ENCODE peak calls at places on chromosomes 7 and 10, in five cellular contexts. K, N, A, Z and H are unnamed samples.
A peak's percentile ranks its signal among the peaks of the same experiment; 100 is the strongest.

GRCh38 chr10:129140861-129141260 is 326.2 kb upstream of the MGMT start:
- DNase-seq in K (no peak), N (no peak), A (no peak), Z (no peak), H (no peak)

GRCh38 chr10:5892007-5892406 is 2.0 kb downstream of the FBH1 start:
- DNase-seq in K (no peak), N (no peak), A (no peak), Z (no peak), H (no peak)

GRCh38 chr7:123647106-123647730 is 8.4 kb upstream of the LMOD2 start:
- DNase-seq in K (no peak), N (no peak), A (no peak), Z (no peak), H (no peak)

GRCh38 chr7:101733713-101734475 is 83.5 kb upstream of the CUX1 start:
- DNase-seq in K (peak; percentile 71), N (peak; percentile 46), A (no peak), Z (no peak), H (no peak)

GRCh38 chr7:15555385-15555859 is 6.4 kb downstream of the AGMO start:
- DNase-seq in K (no peak), N (no peak), A (no peak), Z (no peak), H (no peak)

GRCh38 chr10:130424418-130424817 is 288.2 kb downstream of the GLRX3 start:
- DNase-seq in K (no peak), N (no peak), A (no peak), Z (no peak), H (no peak)

GRCh38 chr10:18473424-18474110 is 177.8 kb downstream of the NSUN6 start:
- DNase-seq in K (no peak), N (peak; percentile 36), A (no peak), Z (no peak), H (no peak)

GRCh38 chr7:26348234-26348851 is 56.7 kb downstream of the SNX10 start:
- DNase-seq in K (no peak), N (no peak), A (no peak), Z (no peak), H (no peak)

GRCh38 chr7:381211-382117 is 91.5 kb downstream of the FOXL3 start:
- DNase-seq in K (peak; percentile 18), N (peak; percentile 15), A (no peak), Z (no peak), H (peak; percentile 31)

GRCh38 chr10:114729103-114729659 is 71.1 kb upstream of the ABLIM1 start:
- DNase-seq in K (no peak), N (no peak), A (no peak), Z (no peak), H (no peak)

GRCh38 chr7:124690840-124691239 is 74.8 kb downstream of the GPR37 start:
- DNase-seq in K (no peak), N (no peak), A (no peak), Z (no peak), H (no peak)

GRCh38 chr10:51937313-51937712 is 237.9 kb upstream of the CSTF2T start:
- DNase-seq in K (no peak), N (no peak), A (no peak), Z (peak; percentile 40), H (no peak)

GRCh38 chr10:104521901-104522827 is 118.9 kb upstream of the SORCS3 start:
- DNase-seq in K (no peak), N (no peak), A (no peak), Z (no peak), H (no peak)

GRCh38 chr10:75398238-75398629 is 3.3 kb downstream of the ZNF503 start:
- DNase-seq in K (no peak), N (no peak), A (no peak), Z (no peak), H (no peak)

GRCh38 chr10:96711048-96711713 is 9.1 kb downstream of the PIK3AP1 start:
- DNase-seq in K (no peak), N (no peak), A (no peak), Z (no peak), H (no peak)

GRCh38 chr7:18610331-18610948 is 114.9 kb downstream of the HDAC9 start:
- DNase-seq in K (no peak), N (no peak), A (peak; percentile 10), Z (no peak), H (no peak)
- TF ChIP-seq CTCF in K (no peak), N (peak; percentile 29), A (peak; percentile 25), Z (peak; percentile 43), H (peak; percentile 23)

GRCh38 chr10:78408671-78409472 is 375.2 kb downstream of the RPS24 start:
- DNase-seq in K (peak; percentile 89), N (peak; percentile 78), A (no peak), Z (peak; percentile 68), H (peak; percentile 47)
- TF ChIP-seq CTCF in K (no peak), N (no peak), A (no peak), Z (no peak), H (no peak)

DNA sequence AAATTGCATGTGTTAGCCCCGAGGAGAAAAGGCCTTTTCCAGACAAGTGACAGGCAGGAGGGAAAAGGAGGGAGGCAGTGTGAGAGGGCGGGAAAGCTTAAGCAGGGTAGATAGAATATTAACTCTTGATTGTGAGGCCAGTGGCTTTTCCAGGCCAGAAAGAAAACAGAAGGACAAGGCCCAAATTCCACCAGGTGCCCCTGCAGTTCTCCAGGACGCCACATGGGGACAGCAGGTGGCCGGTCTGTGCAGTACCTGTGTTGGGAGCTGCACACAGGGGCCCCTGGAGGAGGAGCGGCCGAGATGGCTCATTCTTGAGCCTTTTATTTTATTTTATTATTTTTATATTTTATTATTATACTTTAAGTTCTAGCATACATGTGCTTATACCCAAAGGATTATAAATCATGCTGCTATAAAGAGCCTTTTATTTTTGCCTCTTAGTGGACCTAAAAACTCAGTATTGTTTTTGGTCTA is 141.3 kb upstream of the KLF14 start:
- DNase-seq in K (peak; percentile 74), N (no peak), A (peak; percentile 46), Z (no peak), H (no peak)
- TF ChIP-seq CTCF in K (peak; percentile 79), N (peak; percentile 83), A (peak; percentile 97), Z (peak; percentile 94), H (peak; percentile 83)

GRCh38 chr7:30396379-30396778 is 82.2 kb downstream of the NOD1 start:
- DNase-seq in K (no peak), N (no peak), A (no peak), Z (no peak), H (no peak)
- TF ChIP-seq CTCF in K (no peak), N (peak; percentile 14), A (no peak), Z (no peak), H (no peak)

GRCh38 chr7:109375857-109376256 is 806.2 kb downstream of the DNAJB9 start:
- DNase-seq in K (no peak), N (no peak), A (no peak), Z (no peak), H (no peak)
- TF ChIP-seq CTCF in K (no peak), N (no peak), A (no peak), Z (no peak), H (no peak)